ENCODE peak calls at places on chromosomes 12 and 14, in nine cellular contexts. G is PC-3, D is left lung, V is suprapubic skin, N is astrocyte of the spinal cord, H is lower lobe of right lung, W is pancreas, B is GM12865, Y is GM06990. F is an unnamed sample.

GRCh38 chr12:101855364-101855884 is 22.0 kb upstream of the DRAM1 start:
- DNase-seq in D (no peak), G (no peak), N (peak), V (no peak), W (no peak), H (no peak), Y (no peak), B (no peak), F (no peak)

GRCh38 chr14:91351508-91351853 is 66.1 kb downstream of the CCDC88C start:
- DNase-seq in B (no peak), D (no peak), N (no peak), V (no peak), H (peak), G (no peak), Y (no peak), W (no peak), F (no peak)

GRCh38 chr14:102568115-102568614 is 24.3 kb upstream of the RCOR1 start:
- DNase-seq in Y (no peak), H (no peak), W (no peak), G (peak), V (no peak), N (no peak), D (no peak), B (peak), F (no peak)

GRCh38 chr12:46380881-46381280 is 8.3 kb upstream of the SLC38A2 start:
- DNase-seq in H (no peak), V (no peak), B (no peak), Y (no peak), N (no peak), W (no peak), G (no peak), D (no peak), F (no peak)

GRCh38 chr14:92607702-92608429 is 94.3 kb downstream of the RIN3 start:
- DNase-seq in D (no peak), N (peak), Y (no peak), G (peak), B (no peak), H (no peak), V (no peak), W (no peak), F (peak)

GRCh38 chr12:116299548-116300150 is 22.2 kb upstream of the MED13L start:
- DNase-seq in W (no peak), B (no peak), Y (no peak), V (no peak), H (no peak), D (no peak), G (no peak), N (peak), F (no peak)

GRCh38 chr12:113039911-113040425 is 16.6 kb upstream of the DTX1 start:
- DNase-seq in D (no peak), Y (no peak), H (no peak), G (peak), B (no peak), V (no peak), N (no peak), W (no peak), F (no peak)

GRCh38 chr14:37032863-37033262 is 139.5 kb downstream of the SLC25A21 start:
- DNase-seq in Y (no peak), V (no peak), W (no peak), B (no peak), H (no peak), G (no peak), N (no peak), D (no peak), F (no peak)

GRCh38 chr12:53212931-53213330 is 5.9 kb upstream of the ITGB7 start:
- DNase-seq in N (no peak), H (no peak), W (no peak), D (no peak), B (no peak), Y (no peak), G (no peak), V (no peak), F (no peak)

GRCh38 chr12:22543246-22544037 is 900 bp downstream of the C2CD5 start:
- DNase-seq in V (no peak), D (peak), H (peak), W (peak), G (peak), N (peak), Y (peak), B (peak), F (no peak)

GRCh38 chr12:111270128-111270651 is 98.7 kb downstream of the PHETA1 start:
- DNase-seq in Y (no peak), W (no peak), V (no peak), H (no peak), B (no peak), D (no peak), G (no peak), N (no peak), F (no peak)

GRCh38 chr12:28035483-28035882 is 63.0 kb upstream of the PTHLH start:
- DNase-seq in N (peak), H (no peak), W (no peak), B (no peak), Y (no peak), V (no peak), D (no peak), G (peak), F (no peak)

GRCh38 chr12:75947171-75947723 is 84.3 kb downstream of the PHLDA1 start:
- DNase-seq in Y (no peak), B (no peak), N (no peak), G (no peak), W (no peak), V (no peak), H (no peak), D (no peak), F (no peak)

GRCh38 chr12:131330106-131330820 is 376.6 kb downstream of the ADGRD1 start:
- DNase-seq in V (no peak), G (no peak), N (no peak), W (no peak), B (no peak), Y (no peak), D (no peak), H (no peak), F (no peak)

GRCh38 chr12:90978117-90978770 is 23.3 kb upstream of the CCER1 start:
- DNase-seq in V (no peak), H (no peak), G (peak), Y (no peak), N (peak), W (no peak), B (peak), D (no peak), F (no peak)

GRCh38 chr12:128970941-128971340 is 117.7 kb downstream of the GLT1D1 start:
- DNase-seq in Y (no peak), V (no peak), W (no peak), D (no peak), G (no peak), N (no peak), H (no peak), B (no peak), F (no peak)

GRCh38 chr12:72246370-72246769 is 25.8 kb upstream of the TRHDE start:
- DNase-seq in Y (no peak), H (no peak), W (no peak), B (no peak), D (no peak), V (no peak), G (no peak), N (peak), F (no peak)

GRCh38 chr14:74804219-74804825 is 41.2 kb downstream of the YLPM1 start:
- DNase-seq in B (peak), N (peak), H (no peak), Y (no peak), V (no peak), W (no peak), D (no peak), G (peak), F (peak)

GRCh38 chr14:103941462-103941861 is 867 bp downstream of the RD3L start:
- DNase-seq in B (no peak), H (no peak), N (no peak), Y (no peak), G (no peak), V (no peak), W (no peak), D (no peak), F (no peak)
- H3K4me3 ChIP-seq in B (no peak), H (no peak), N (no peak), Y (no peak), G (no peak), V (no peak), W (no peak), D (no peak), F (no peak)

GRCh38 chr12:11621797-11622423 is 27.6 kb upstream of the ETV6 start:
- DNase-seq in N (no peak), Y (no peak), V (no peak), W (no peak), B (peak), G (peak), D (no peak), H (no peak), F (no peak)
- TF ChIP-seq CTCF in N (peak), Y (peak), V (no peak), W (no peak), B (no peak), G (no peak), D (no peak), H (no peak), F (no peak)

GRCh38 chr14:44896275-44897040 is 65.3 kb downstream of the KLHL28 start:
- DNase-seq in D (no peak), B (peak), H (no peak), N (no peak), W (no peak), V (no peak), G (no peak), Y (no peak), F (no peak)
- H3K4me3 ChIP-seq in D (no peak), B (peak), H (peak), N (peak), W (no peak), V (peak), G (peak), Y (no peak), F (no peak)

DNA sequence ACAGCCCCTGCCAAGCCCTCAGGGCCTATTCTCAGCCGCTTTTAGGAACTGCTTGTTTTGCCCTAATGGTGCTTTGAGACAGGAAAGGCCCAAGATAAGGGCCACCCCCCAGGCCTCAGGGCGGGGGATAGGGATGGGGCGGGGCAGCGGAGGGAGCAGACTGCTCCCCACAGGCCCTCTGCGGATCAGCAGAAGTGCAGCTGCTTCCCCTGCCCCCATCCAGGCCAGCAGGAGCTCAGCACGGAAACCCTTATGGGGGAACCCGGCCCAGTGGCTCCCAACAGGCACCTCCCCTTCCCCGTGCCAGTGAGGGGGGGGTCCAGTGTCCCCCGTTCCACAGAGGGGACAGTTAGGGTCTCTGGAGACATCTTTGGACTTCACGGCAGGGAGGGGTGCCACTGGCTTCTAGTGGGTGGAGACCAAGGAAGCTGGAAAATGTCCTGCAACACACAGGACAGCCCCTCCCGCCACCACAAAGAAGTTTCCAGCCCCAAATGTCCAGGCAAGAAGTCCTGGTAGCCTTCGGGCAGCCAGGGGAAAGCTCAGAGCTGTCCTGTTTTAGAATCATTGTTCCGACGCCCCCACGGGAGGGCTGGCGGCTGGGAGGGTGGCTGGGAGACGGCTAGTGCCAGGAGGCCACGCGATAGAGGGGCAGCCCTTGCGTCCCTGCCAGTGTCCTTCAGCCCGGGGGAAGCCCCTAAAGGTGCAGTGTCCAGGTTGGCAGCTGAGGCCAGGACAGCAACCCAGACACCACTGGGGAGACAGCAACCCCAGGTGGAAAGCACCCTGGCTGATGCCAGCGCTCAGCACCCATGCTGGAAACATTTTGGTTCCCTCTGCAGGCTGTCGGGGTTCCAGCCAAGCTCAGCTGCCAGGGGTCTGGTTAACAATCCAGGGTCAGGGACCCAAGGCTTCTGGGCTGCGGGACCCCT is 10.4 kb upstream of the GPR132 start:
- DNase-seq in H (peak), N (no peak), V (peak), G (no peak), D (peak), W (no peak), B (peak), Y (peak), F (no peak)
- TF ChIP-seq CTCF in H (no peak), N (no peak), V (no peak), G (no peak), D (no peak), W (no peak), B (no peak), Y (peak), F (no peak)

GRCh38 chr14:65456247-65456646 is 43.7 kb downstream of the FUT8 start:
- DNase-seq in N (no peak), H (no peak), Y (no peak), B (no peak), V (no peak), D (no peak), G (no peak), W (no peak), F (no peak)
- H3K4me3 ChIP-seq in N (no peak), H (no peak), Y (no peak), B (no peak), V (no peak), D (no peak), G (no peak), W (no peak), F (no peak)

DNA sequence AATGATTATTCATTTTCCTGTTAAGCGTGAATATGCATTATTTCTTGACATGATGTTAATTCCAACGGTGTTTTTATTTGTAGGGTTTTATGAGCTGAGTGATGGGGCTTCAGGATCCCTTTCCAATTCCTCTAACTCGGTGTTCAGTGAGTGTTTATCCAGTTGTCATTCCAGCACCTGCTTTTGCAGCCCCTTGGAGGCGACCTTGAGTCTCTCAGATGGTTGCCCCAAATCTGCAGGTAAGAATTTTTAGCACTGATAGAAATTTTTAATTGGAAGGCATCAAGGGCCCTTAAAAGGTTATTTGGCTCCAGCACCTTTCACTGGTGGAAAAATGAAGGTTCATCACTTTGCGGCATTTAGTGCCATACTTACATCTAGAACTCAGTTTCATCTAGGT is 3.7 kb downstream of the DACT1 start:
- DNase-seq in H (no peak), V (no peak), B (no peak), D (no peak), Y (no peak), N (no peak), W (no peak), G (peak), F (no peak)
- TF ChIP-seq CTCF in H (no peak), V (no peak), B (peak), D (no peak), Y (peak), N (peak), W (no peak), G (peak), F (no peak)

GRCh38 chr12:94204647-94205247 is 56.4 kb downstream of the PLXNC1 start:
- DNase-seq in Y (peak), G (no peak), B (peak), D (no peak), V (no peak), H (no peak), N (no peak), W (no peak), F (no peak)
- H3K4me3 ChIP-seq in Y (peak), G (no peak), B (peak), D (no peak), V (no peak), H (no peak), N (no peak), W (no peak), F (no peak)